ENCODE peak calls at places on chromosomes 7 and 10, in nine cellular contexts. S, I, C, B, U, P, E, V and Z are unnamed samples.

GRCh38 chr7:38232475-38233366 is 40.7 kb downstream of the TARP start:
- DNase-seq in S (no peak), I (no peak), C (peak), B (no peak), U (no peak), P (no peak), E (peak), V (peak), Z (no peak)

GRCh38 chr7:99219185-99219767 is 11.4 kb upstream of the KPNA7 start:
- DNase-seq in S (no peak), I (no peak), C (no peak), B (no peak), U (no peak), P (no peak), E (no peak), V (no peak), Z (no peak)

GRCh38 chr10:89373916-89374711 is 3.7 kb upstream of the IFIT1B start:
- DNase-seq in S (no peak), I (peak), C (no peak), B (no peak), U (no peak), P (no peak), E (no peak), V (peak), Z (peak)

GRCh38 chr10:90179696-90180407 is 478.5 kb downstream of the KIF20B start:
- DNase-seq in S (peak), I (peak), C (no peak), B (no peak), U (no peak), P (no peak), E (no peak), V (peak), Z (no peak)

GRCh38 chr7:31028417-31028988 is 23.6 kb upstream of the ADCYAP1R1 start:
- DNase-seq in S (no peak), I (no peak), C (no peak), B (no peak), U (no peak), P (no peak), E (no peak), V (no peak), Z (no peak)

GRCh38 chr7:16697507-16698199 is 51.7 kb downstream of the BZW2 start:
- DNase-seq in S (no peak), I (peak), C (no peak), B (no peak), U (no peak), P (no peak), E (no peak), V (peak), Z (no peak)

GRCh38 chr7:4799508-4800268 is 24.3 kb downstream of the AP5Z1 start:
- DNase-seq in S (no peak), I (no peak), C (no peak), B (no peak), U (no peak), P (no peak), E (no peak), V (no peak), Z (no peak)

GRCh38 chr10:30554443-30554831 is 75.1 kb downstream of the LYZL2 start:
- DNase-seq in S (no peak), I (no peak), C (no peak), B (no peak), U (no peak), P (no peak), E (no peak), V (no peak), Z (no peak)

GRCh38 chr7:77747178-77747577 is 50.9 kb downstream of the RSBN1L start:
- DNase-seq in S (no peak), I (no peak), C (no peak), B (no peak), U (no peak), P (no peak), E (no peak), V (no peak), Z (no peak)

GRCh38 chr10:63605568-63605967 is 84.4 kb downstream of the REEP3 start:
- DNase-seq in S (peak), I (no peak), C (no peak), B (no peak), U (peak), P (no peak), E (no peak), V (peak), Z (no peak)

GRCh38 chr7:82194011-82194410 is 249.6 kb downstream of the CACNA2D1 start:
- DNase-seq in S (no peak), I (peak), C (no peak), B (no peak), U (no peak), P (no peak), E (no peak), V (peak), Z (no peak)

GRCh38 chr7:44368885-44369284 is 43.5 kb upstream of the CAMK2B start:
- DNase-seq in S (peak), I (no peak), C (no peak), B (no peak), U (peak), P (no peak), E (no peak), V (no peak), Z (no peak)

GRCh38 chr7:101823596-101823995 is 6.2 kb downstream of the CUX1 start:
- DNase-seq in S (no peak), I (no peak), C (no peak), B (no peak), U (no peak), P (no peak), E (no peak), V (no peak), Z (no peak)

GRCh38 chr7:102049765-102050164 is 232.3 kb downstream of the CUX1 start:
- DNase-seq in S (no peak), I (no peak), C (no peak), B (no peak), U (no peak), P (no peak), E (no peak), V (no peak), Z (no peak)

GRCh38 chr10:127405221-127405620 is 143.9 kb upstream of the NPS start:
- DNase-seq in S (no peak), I (peak), C (no peak), B (no peak), U (no peak), P (no peak), E (no peak), V (peak), Z (no peak)

GRCh38 chr7:84490661-84491060 is 296.1 kb upstream of the SEMA3A start:
- DNase-seq in S (no peak), I (peak), C (no peak), B (peak), U (peak), P (no peak), E (no peak), V (no peak), Z (no peak)

GRCh38 chr7:139644191-139644590 is 120.7 kb downstream of the CLEC2L start:
- DNase-seq in S (peak), I (no peak), C (no peak), B (peak), U (no peak), P (no peak), E (no peak), V (no peak), Z (no peak)

GRCh38 chr10:82266438-82266837 is 391.4 kb downstream of the NRG3 start:
- DNase-seq in S (no peak), I (peak), C (no peak), B (no peak), U (no peak), P (no peak), E (no peak), V (no peak), Z (no peak)

GRCh38 chr7:94912085-94912484 is 4.7 kb downstream of the PPP1R9A start:
- DNase-seq in S (no peak), I (no peak), C (no peak), B (peak), U (peak), P (no peak), E (no peak), V (no peak), Z (no peak)

GRCh38 chr7:38916396-38916795 is 7.4 kb upstream of the VPS41 start:
- DNase-seq in S (no peak), I (no peak), C (no peak), B (no peak), U (no peak), P (no peak), E (no peak), V (no peak), Z (no peak)

GRCh38 chr7:82443801-82444219 is 233 bp upstream of the CACNA2D1 start:
- DNase-seq in S (peak), I (peak), C (no peak), B (peak), U (peak), P (peak), E (no peak), V (peak), Z (peak)

GRCh38 chr10:71512794-71513379 is 116.2 kb downstream of the CDH23 start:
- DNase-seq in S (peak), I (no peak), C (no peak), B (peak), U (peak), P (no peak), E (no peak), V (no peak), Z (no peak)

GRCh38 chr10:97210576-97210975 is 24.8 kb upstream of the SLIT1 start:
- DNase-seq in S (peak), I (no peak), C (peak), B (peak), U (peak), P (peak), E (peak), V (peak), Z (peak)

GRCh38 chr7:93535616-93536015 is 38.9 kb downstream of the CALCR start:
- DNase-seq in S (no peak), I (no peak), C (no peak), B (no peak), U (no peak), P (no peak), E (no peak), V (no peak), Z (no peak)

GRCh38 chr7:35032166-35032565 is 5.1 kb downstream of the DPY19L1 start:
- DNase-seq in S (no peak), I (no peak), C (no peak), B (peak), U (no peak), P (no peak), E (no peak), V (no peak), Z (no peak)

GRCh38 chr7:36514289-36515243 is 124.9 kb downstream of the ANLN start:
- DNase-seq in S (peak), I (no peak), C (no peak), B (no peak), U (no peak), P (no peak), E (no peak), V (no peak), Z (no peak)